ENCODE peak calls at places on chromosomes 3 and 15, in eight cellular contexts. N, S, X, D, A, K, G and O are unnamed samples.

GRCh38 chr3:119918992-119919933 is 137.4 kb downstream of the NR1I2 start:
- DNase-seq in N (no peak), S (no peak), X (no peak), D (no peak), A (no peak), K (no peak), G (no peak), O (no peak)

GRCh38 chr3:13626396-13626795 is 77.5 kb downstream of the FBLN2 start:
- DNase-seq in N (no peak), S (no peak), X (no peak), D (no peak), A (no peak), K (no peak), G (no peak), O (no peak)

GRCh38 chr3:184332370-184333090 is 4.9 kb upstream of the FAM131A start:
- DNase-seq in N (peak; percentile 76), S (no peak), X (no peak), D (peak; percentile 94), A (no peak), K (no peak), G (peak; percentile 93), O (no peak)

GRCh38 chr15:84023636-84024035 is 211.9 kb upstream of the GOLGA6L4 start:
- DNase-seq in N (no peak), S (peak; percentile 3), X (no peak), D (peak; percentile 66), A (no peak), K (peak; percentile 39), G (peak; percentile 18), O (peak; percentile 17)

GRCh38 chr15:89631902-89632264 is 23.4 kb downstream of the KIF7 start:
- DNase-seq in N (no peak), S (no peak), X (no peak), D (no peak), A (no peak), K (no peak), G (no peak), O (no peak)

GRCh38 chr3:129526121-129526900 is 2.1 kb upstream of the RHO start:
- DNase-seq in N (no peak), S (no peak), X (no peak), D (no peak), A (no peak), K (no peak), G (no peak), O (no peak)

GRCh38 chr15:80990955-80991354 is 1.3 kb upstream of the MESD start:
- DNase-seq in N (no peak), S (no peak), X (no peak), D (no peak), A (no peak), K (no peak), G (no peak), O (no peak)

GRCh38 chr3:169836942-169837275 is 24.2 kb upstream of the LRRC34 start:
- DNase-seq in N (no peak), S (no peak), X (no peak), D (no peak), A (no peak), K (no peak), G (no peak), O (no peak)

GRCh38 chr3:123758081-123758564 is 126.0 kb downstream of the MYLK start:
- DNase-seq in N (peak; percentile 87), S (no peak), X (no peak), D (no peak), A (no peak), K (no peak), G (no peak), O (no peak)

GRCh38 chr3:43499256-43499655 is 122.6 kb downstream of the ANO10 start:
- DNase-seq in N (no peak), S (no peak), X (no peak), D (no peak), A (no peak), K (no peak), G (no peak), O (no peak)

GRCh38 chr15:80055933-80056332 is 3.5 kb upstream of the ZFAND6 start:
- DNase-seq in N (no peak), S (no peak), X (no peak), D (no peak), A (no peak), K (no peak), G (no peak), O (no peak)

GRCh38 chr3:55556622-55557531 is 69.8 kb upstream of the WNT5A start:
- DNase-seq in N (no peak), S (no peak), X (no peak), D (no peak), A (no peak), K (no peak), G (peak; percentile 11), O (no peak)

GRCh38 chr15:25244731-25245585 is 193.9 kb downstream of the UBE3A start:
- DNase-seq in N (no peak), S (no peak), X (no peak), D (no peak), A (no peak), K (no peak), G (no peak), O (no peak)

GRCh38 chr3:74281705-74282104 is 332.8 kb downstream of the CNTN3 start:
- DNase-seq in N (no peak), S (no peak), X (no peak), D (no peak), A (no peak), K (no peak), G (no peak), O (no peak)

GRCh38 chr15:39919740-39920509 is at the start of gene GPR176:
- DNase-seq in N (peak; percentile 81), S (peak; percentile 9), X (no peak), D (peak; percentile 86), A (no peak), K (peak; percentile 25), G (peak; percentile 43), O (peak; percentile 60)

GRCh38 chr3:186496016-186496415 is 48.2 kb downstream of the CRYGS start:
- DNase-seq in N (no peak), S (no peak), X (no peak), D (no peak), A (no peak), K (no peak), G (no peak), O (no peak)

GRCh38 chr15:63530235-63530634 is 25.8 kb downstream of the USP3 start:
- DNase-seq in N (no peak), S (no peak), X (no peak), D (no peak), A (no peak), K (no peak), G (no peak), O (no peak)

GRCh38 chr3:73954506-73954905 is 329.8 kb upstream of the PDZRN3 start:
- DNase-seq in N (no peak), S (no peak), X (no peak), D (no peak), A (no peak), K (no peak), G (no peak), O (no peak)

GRCh38 chr3:149970716-149971402 is at the start of gene PFN2:
- DNase-seq in N (peak; percentile 53), S (peak; percentile 83), X (peak; percentile 74), D (peak; percentile 82), A (peak; percentile 21), K (peak; percentile 66), G (peak; percentile 52), O (peak; percentile 71)

GRCh38 chr3:123778991-123779622 is 105.0 kb downstream of the MYLK start:
- DNase-seq in N (no peak), S (no peak), X (peak; percentile 54), D (no peak), A (no peak), K (no peak), G (no peak), O (no peak)

GRCh38 chr3:50126287-50127211 is 28.6 kb upstream of the SEMA3F start:
- DNase-seq in N (no peak), S (no peak), X (no peak), D (peak; percentile 70), A (no peak), K (no peak), G (no peak), O (no peak)

GRCh38 chr15:65192016-65192415 is 6.9 kb upstream of the CLPX start:
- DNase-seq in N (no peak), S (no peak), X (no peak), D (peak; percentile 30), A (no peak), K (no peak), G (peak; percentile 24), O (peak; percentile 32)

GRCh38 chr3:66797916-66798560 is 200.1 kb upstream of the KBTBD8 start:
- DNase-seq in N (peak; percentile 19), S (no peak), X (peak; percentile 33), D (peak; percentile 54), A (no peak), K (no peak), G (peak; percentile 71), O (no peak)

GRCh38 chr15:42591238-42591936 is 16.0 kb downstream of the STARD9 start:
- DNase-seq in N (peak; percentile 38), S (no peak), X (no peak), D (peak; percentile 60), A (no peak), K (peak; percentile 30), G (peak; percentile 25), O (peak; percentile 23)

GRCh38 chr3:132652640-132653270 is 6.9 kb downstream of the ACAD11 start:
- DNase-seq in N (peak; percentile 48), S (no peak), X (no peak), D (peak; percentile 24), A (no peak), K (no peak), G (no peak), O (no peak)

GRCh38 chr3:73661262-73661661 is 36.5 kb upstream of the PDZRN3 start:
- DNase-seq in N (peak; percentile 54), S (no peak), X (no peak), D (peak; percentile 16), A (no peak), K (no peak), G (peak; percentile 59), O (no peak)

GRCh38 chr3:146342971-146343370 is 92.1 kb upstream of the PLSCR4 start:
- DNase-seq in N (peak; percentile 21), S (no peak), X (no peak), D (peak; percentile 34), A (no peak), K (no peak), G (no peak), O (no peak)

GRCh38 chr15:29571728-29572454 is 250.4 kb downstream of the TJP1 start:
- DNase-seq in N (no peak), S (no peak), X (no peak), D (peak; percentile 39), A (no peak), K (no peak), G (no peak), O (no peak)